ENCODE peak calls at places on chromosomes 2 and 18, in four cellular contexts. U is K562, I is HCT116, X is HepG2. F is an unnamed sample.

GRCh38 chr18:53028565-53028964 is 688.6 kb downstream of the DCC start:
- DNase-seq in U (no peak), I (no peak), X (no peak), F (no peak)

GRCh38 chr2:228268756-228269155 is 87.3 kb upstream of the SPHKAP start:
- DNase-seq in I (no peak), U (no peak), X (no peak), F (no peak)

GRCh38 chr2:86079981-86080911 is 25.4 kb downstream of the POLR1A start:
- DNase-seq in I (peak; percentile 24), U (peak; percentile 49), X (peak; percentile 44), F (peak; percentile 25)

GRCh38 chr2:42312106-42312505 is 48.9 kb downstream of the COX7A2L start:
- DNase-seq in I (no peak), U (no peak), X (no peak), F (no peak)

GRCh38 chr18:57121542-57122112 is 25.3 kb upstream of the BOD1L2 start:
- DNase-seq in U (no peak), I (no peak), X (no peak), F (no peak)

GRCh38 chr2:181250691-181251090 is 206.5 kb upstream of the ITGA4 start:
- DNase-seq in X (no peak), I (no peak), U (no peak), F (no peak)

GRCh38 chr2:74020717-74021406 is 36.2 kb downstream of the TET3 start:
- DNase-seq in U (no peak), I (no peak), X (no peak), F (no peak)

GRCh38 chr2:201432038-201432437 is 19.2 kb downstream of the TRAK2 start:
- DNase-seq in X (peak; percentile 32), U (no peak), I (no peak), F (no peak)

GRCh38 chr2:217654173-217654572 is 348.6 kb downstream of the TNS1 start:
- DNase-seq in X (no peak), U (no peak), I (no peak), F (no peak)

GRCh38 chr2:58601017-58601416 is 359.9 kb upstream of the FANCL start:
- DNase-seq in I (no peak), X (no peak), U (no peak), F (no peak)

GRCh38 chr18:74760026-74760425 is 162.4 kb downstream of the ZNF407 start:
- DNase-seq in X (no peak), U (no peak), I (no peak), F (no peak)

GRCh38 chr2:74566423-74567085 is 12.0 kb downstream of the DOK1 start:
- DNase-seq in I (no peak), U (no peak), X (no peak), F (no peak)

GRCh38 chr2:157087373-157088005 is 170.0 kb upstream of the GALNT5 start:
- DNase-seq in U (no peak), X (no peak), I (no peak), F (no peak)

GRCh38 chr18:4455113-4455811 is at the start of gene DLGAP1:
- DNase-seq in X (peak; percentile 1), U (no peak), I (no peak), F (no peak)

GRCh38 chr2:96093528-96093927 is 22.8 kb downstream of the ADRA2B start:
- DNase-seq in I (no peak), X (no peak), U (no peak), F (no peak)

GRCh38 chr2:154960802-154961583 is 262.5 kb downstream of the KCNJ3 start:
- DNase-seq in X (no peak), I (no peak), U (no peak), F (no peak)

GRCh38 chr2:54657664-54658083 is 65.8 kb upstream of the EML6 start:
- DNase-seq in U (peak; percentile 62), X (peak; percentile 62), I (peak; percentile 23), F (peak; percentile 8)

GRCh38 chr2:234476766-234477165 is 20.1 kb downstream of the ARL4C start:
- DNase-seq in U (peak; percentile 16), X (no peak), I (no peak), F (no peak)

DNA sequence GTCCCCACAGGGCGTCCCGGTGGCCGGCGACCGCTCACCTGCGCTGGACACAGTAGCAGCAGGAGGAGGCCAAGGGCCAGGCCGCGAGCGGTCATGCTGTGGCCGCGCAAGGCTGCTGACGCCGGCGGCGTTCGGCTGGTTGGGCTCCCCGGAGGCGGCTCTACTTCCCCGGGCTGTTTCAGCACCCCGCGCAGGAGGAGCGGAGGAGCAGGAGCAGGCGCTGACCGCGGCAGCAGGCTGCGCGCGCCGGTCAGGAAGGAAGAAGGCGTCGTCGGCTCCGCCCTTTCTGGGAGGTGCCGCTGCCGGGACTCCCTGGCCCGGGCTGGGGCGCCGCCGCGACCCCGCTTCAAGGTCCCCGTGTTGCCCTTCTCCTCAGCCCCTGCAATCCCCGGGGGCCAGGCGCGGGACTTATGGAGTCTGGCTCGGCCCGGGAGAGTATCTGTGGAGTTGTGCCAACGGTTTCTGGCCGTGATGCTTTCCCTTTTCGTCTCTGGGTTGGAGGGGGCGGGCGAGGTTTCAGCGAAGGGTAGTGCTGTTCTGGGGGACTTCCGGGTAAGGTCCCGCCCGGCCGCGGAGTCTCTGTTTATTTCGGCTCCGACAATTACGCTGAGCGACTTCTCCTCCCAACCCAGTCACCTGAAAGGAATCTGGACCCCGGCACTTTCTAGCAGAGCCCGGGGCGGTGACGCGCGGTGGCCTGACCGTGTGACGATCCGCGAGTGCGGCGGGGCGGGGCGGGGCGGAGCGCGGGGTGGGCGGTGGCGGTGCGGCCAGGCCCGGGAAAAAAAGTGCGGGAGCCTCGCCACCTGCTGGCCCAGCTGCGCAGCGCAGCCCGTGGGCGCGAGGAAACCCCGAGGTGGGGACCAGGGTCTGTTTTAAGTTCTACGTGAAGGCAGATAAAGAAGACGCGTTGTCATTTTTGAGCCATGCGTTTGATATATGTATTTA is at the start of gene NPC1:
- DNase-seq in U (peak; percentile 94), I (peak; percentile 80), X (peak; percentile 94), F (peak; percentile 67)
- TF ChIP-seq POLR2AphosphoS5 in U (peak; percentile 80), I (peak; percentile 80), X (peak; percentile 61), F (peak; percentile 85)

DNA sequence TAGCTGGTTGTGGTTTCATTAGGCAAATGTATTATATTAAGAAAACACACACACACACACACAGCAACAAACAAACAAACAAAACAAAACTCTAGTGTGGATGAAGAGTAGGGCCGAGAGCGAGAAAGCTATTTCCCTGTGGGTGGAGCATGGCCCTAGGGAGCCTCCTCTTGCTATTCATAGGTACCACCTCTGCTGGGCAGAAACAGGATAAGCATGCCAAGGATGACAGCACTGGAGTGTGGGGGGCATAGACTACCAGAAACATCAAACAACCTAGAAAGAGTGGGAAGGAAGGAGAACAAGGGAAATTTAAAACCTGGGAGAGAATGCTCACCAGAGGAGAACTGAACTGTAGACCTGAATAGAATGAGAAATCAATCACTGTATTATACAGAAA is 905.4 kb upstream of the NXPH2 start:
- DNase-seq in I (no peak), U (no peak), X (no peak), F (no peak)
- TF ChIP-seq TCF7L2 in I (no peak), U (no peak), X (no peak), F (no peak)

DNA sequence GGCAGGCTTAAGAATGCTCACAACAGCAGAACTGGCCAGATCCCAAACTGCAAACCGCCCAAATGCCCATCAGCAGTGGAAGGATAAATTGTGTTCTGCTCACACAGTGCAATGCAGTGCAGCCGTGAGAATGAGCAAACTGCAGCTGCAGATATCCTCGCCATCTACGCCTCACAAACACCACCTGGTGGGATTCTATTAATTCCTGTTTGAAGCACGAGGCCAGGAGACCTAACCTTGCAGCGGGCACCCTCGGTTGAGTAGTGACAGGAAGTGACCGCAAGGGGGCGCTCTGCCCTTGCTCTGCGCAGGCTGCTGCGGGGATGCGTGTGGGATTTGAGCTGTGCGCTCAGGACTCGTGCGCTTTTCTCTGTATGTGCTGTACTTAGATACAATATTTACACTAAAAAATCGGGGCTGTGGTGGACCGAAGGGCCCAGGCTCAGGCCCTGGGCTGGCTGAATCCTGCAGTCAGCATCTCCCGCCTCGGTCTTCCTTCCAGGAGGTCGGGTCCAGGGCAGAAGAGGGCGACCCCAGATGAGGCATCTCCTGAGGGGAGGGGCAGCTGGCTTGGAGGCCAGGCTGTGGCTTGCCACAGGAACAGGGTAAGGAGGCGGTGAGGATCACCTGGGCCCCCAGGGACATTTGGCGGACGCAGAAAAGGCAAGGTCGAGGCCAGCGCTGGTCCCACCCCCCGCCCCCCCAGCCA is 19.8 kb upstream of the PDIA6 start:
- DNase-seq in I (peak; percentile 69), X (peak; percentile 74), U (peak; percentile 86), F (peak; percentile 60)
- TF ChIP-seq POLR2AphosphoS5 in I (no peak), X (no peak), U (no peak), F (no peak)

GRCh38 chr2:240247241-240247867 is 106.9 kb upstream of the OTOS start:
- DNase-seq in U (no peak), X (no peak), I (no peak), F (no peak)
- TF ChIP-seq TCF7L2 in U (no peak), X (no peak), I (no peak), F (no peak)

DNA sequence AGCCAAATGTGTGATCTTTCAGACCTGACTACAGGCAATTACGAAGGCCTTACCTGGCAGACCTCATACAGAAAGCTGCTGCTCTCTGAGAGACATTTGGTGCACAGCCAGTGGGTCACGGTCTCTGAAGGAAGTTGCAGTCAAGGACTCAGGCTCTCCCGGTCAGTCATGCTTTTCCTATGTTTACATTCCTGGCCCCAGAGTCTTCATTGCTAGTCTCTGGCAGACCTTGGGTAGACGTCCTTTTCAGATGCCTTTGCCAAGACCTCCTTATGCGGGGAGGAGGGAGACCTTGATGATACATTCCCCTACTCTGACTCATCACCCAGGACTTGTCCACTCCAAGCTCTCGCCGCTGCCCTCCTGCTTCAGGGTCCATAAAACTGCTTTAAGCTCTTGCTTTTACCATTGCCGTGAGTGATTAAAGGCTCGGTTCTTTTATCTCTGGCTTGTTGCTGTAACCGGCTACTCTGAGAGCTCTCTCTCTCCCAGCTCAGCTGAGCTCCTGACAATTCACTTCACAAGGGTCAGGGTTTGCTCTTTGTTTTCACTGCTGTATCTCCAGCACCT is 62.0 kb upstream of the SLC35F5 start:
- DNase-seq in I (peak; percentile 83), X (peak; percentile 77), U (peak; percentile 31), F (peak; percentile 47)
- TF ChIP-seq POLR2AphosphoS5 in I (no peak), X (no peak), U (no peak), F (no peak)

GRCh38 chr2:190342601-190343000 is 788 bp upstream of the INPP1 start:
- DNase-seq in U (no peak), X (no peak), I (no peak), F (no peak)

GRCh38 chr2:190343500-190344274 is at the start of gene INPP1:
- DNase-seq in X (no peak), U (no peak), I (no peak), F (no peak)

GRCh38 chr2:190344275-190344827 is 962 bp downstream of the INPP1 start:
- DNase-seq in X (peak; percentile 75), U (no peak), I (no peak), F (peak; percentile 32)

GRCh38 chr2:190340369-190340768 is 3.0 kb upstream of the INPP1 start:
- DNase-seq in X (peak; percentile 77), U (peak; percentile 31), I (peak; percentile 67), F (no peak)

DNA sequence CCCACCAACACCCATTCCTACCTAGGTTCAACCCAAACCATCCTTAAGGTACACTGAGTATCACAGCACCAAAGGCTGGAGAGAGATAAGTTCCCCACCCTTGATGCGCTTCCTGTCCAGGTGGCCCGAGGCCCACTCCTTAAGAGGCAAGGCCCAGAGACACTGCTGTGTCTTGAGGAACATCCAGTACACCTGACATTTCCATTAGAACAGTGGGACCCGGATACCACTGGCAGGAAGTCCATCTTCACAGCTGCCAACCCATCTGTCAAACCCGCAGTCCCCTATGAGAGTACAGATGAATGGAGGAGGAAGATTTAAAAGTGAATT is 254 bp upstream of the INPP1 start:
- DNase-seq in U (no peak), X (no peak), I (no peak), F (no peak)
- TF ChIP-seq TCF7L2 in U (no peak), X (no peak), I (no peak), F (no peak)

F was measured in Panc1.